ENCODE peak calls at places on chromosomes 6 and 20, in six cellular contexts. A is WTC11, T is neural crest cell, S is nephron progenitor cell, K is hepatocyte, Z is psoas muscle. D is an unnamed sample.

GRCh38 chr20:10490706-10491105 is 55.6 kb downstream of the SLX4IP start:
- DNase-seq in S (no peak), T (no peak), Z (no peak), A (no peak), K (no peak), D (no peak)

GRCh38 chr6:137883400-137883888 is 16.4 kb downstream of the TNFAIP3 start:
- DNase-seq in T (no peak), A (no peak), S (no peak), K (no peak), Z (no peak), D (no peak)

GRCh38 chr6:107274288-107274687 is 159.0 kb upstream of the BEND3 start:
- DNase-seq in S (no peak), K (no peak), Z (no peak), A (no peak), T (no peak), D (no peak)

GRCh38 chr20:21146242-21146641 is 20.4 kb downstream of the KIZ start:
- DNase-seq in S (no peak), A (no peak), Z (no peak), T (no peak), K (no peak), D (no peak)

GRCh38 chr20:6940052-6940451 is 172.6 kb downstream of the BMP2 start:
- DNase-seq in Z (no peak), T (peak), S (peak), A (peak), K (peak), D (no peak)

GRCh38 chr20:25525857-25526256 is 59.5 kb downstream of the NINL start:
- DNase-seq in A (no peak), Z (no peak), S (no peak), T (no peak), K (peak), D (no peak)

GRCh38 chr6:24481449-24481848 is 7.9 kb downstream of the GPLD1 start:
- DNase-seq in K (no peak), T (no peak), A (no peak), S (no peak), Z (no peak), D (no peak)

GRCh38 chr6:93183513-93183912 is 235.8 kb downstream of the EPHA7 start:
- DNase-seq in T (no peak), A (no peak), K (no peak), Z (no peak), S (no peak), D (no peak)

GRCh38 chr20:14925286-14925685 is 587.9 kb upstream of the FLRT3 start:
- DNase-seq in Z (no peak), T (no peak), S (no peak), K (no peak), A (no peak), D (no peak)

GRCh38 chr6:13098808-13099570 is 229.3 kb downstream of the TBC1D7 start:
- DNase-seq in A (no peak), Z (no peak), K (no peak), T (no peak), S (no peak), D (no peak)

GRCh38 chr20:25270829-25271251 is 23.0 kb downstream of the PYGB start:
- DNase-seq in K (no peak), Z (peak), A (peak), S (no peak), T (no peak), D (no peak)

GRCh38 chr6:28383235-28384142 is 16.1 kb downstream of the ZSCAN12 start:
- DNase-seq in A (peak), K (peak), T (peak), S (peak), Z (peak), D (peak)

GRCh38 chr6:37517411-37517812 is 17.7 kb upstream of the CCDC167 start:
- DNase-seq in S (no peak), Z (no peak), A (no peak), T (no peak), K (no peak), D (no peak)

GRCh38 chr6:41502607-41503434 is 43.4 kb upstream of the FOXP4 start:
- DNase-seq in T (no peak), K (peak), A (peak), S (peak), Z (peak), D (no peak)

GRCh38 chr6:68967549-68968300 is 332.6 kb downstream of the ADGRB3 start:
- DNase-seq in A (peak), K (peak), Z (peak), S (peak), T (peak), D (peak)

GRCh38 chr6:37309059-37309458 is 44.7 kb upstream of the RNF8 start:
- DNase-seq in S (no peak), A (no peak), K (no peak), T (no peak), Z (no peak), D (no peak)

GRCh38 chr20:33668087-33668790 is 1.5 kb downstream of the ACTL10 start:
- DNase-seq in A (peak), S (peak), Z (no peak), T (peak), K (peak), D (no peak)
- TF ChIP-seq CTCF in A (peak), S (peak), Z (peak), T (no peak), K (peak), D (no peak)

DNA sequence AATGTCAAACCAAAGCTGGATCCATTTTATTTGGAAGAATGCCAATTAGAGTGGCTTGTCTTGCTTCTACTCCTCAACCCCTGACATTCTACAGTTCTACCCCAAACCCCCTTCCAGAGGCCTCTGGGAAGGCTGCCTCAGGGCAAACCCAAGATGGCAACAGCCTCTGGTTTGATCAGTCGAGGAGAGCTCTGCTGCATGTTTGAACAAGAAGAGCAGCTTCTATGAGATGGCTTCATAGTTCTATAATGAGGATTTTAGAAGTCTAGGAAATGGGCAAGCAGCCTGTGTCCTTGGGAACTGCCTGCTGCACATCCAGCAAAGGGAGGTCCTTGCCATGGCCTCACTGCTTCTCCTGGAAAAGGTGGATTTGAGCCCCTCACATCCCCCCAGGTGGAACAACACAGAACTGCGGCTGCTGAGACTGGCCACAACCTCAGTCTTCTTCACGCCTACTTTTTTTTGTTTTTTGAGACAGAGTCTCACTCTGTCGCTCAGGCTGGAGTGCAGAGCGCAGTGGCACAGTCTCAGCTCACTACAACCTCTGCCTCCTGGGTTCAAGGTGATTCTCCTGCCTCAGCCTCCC is 37.9 kb downstream of the ZC3H12D start:
- DNase-seq in Z (no peak), S (no peak), T (no peak), K (no peak), A (no peak), D (no peak)
- TF ChIP-seq CTCF in Z (no peak), S (no peak), T (peak), K (no peak), A (no peak), D (no peak)

GRCh38 chr20:50267041-50267865 is 76.6 kb downstream of the CEBPB start:
- DNase-seq in S (no peak), Z (peak), A (peak), K (peak), T (no peak), D (peak)
- TF ChIP-seq CTCF in S (no peak), Z (no peak), A (no peak), K (peak), T (no peak), D (no peak)

GRCh38 chr6:116218172-116218633 is 35.7 kb downstream of the TSPYL4 start:
- DNase-seq in K (peak), Z (no peak), S (no peak), T (no peak), A (no peak), D (no peak)
- TF ChIP-seq CTCF in K (peak), Z (peak), S (peak), T (peak), A (peak), D (peak)